ENCODE peak calls at places on chromosomes 5 and 9, in ten cellular contexts. L is SJSA1, G is suprapubic skin, U is HAP-1, I is A673, C is transverse colon, A is NT2/D1, K is Panc1, V is PC-3, S is MM.1S. W is an unnamed sample. For H3K4me1, the result is how much of the 10 kb centered on the place peaks cover.

GRCh38 chr9:129422843-129423700 is 197.8 kb downstream of the C9orf50 start:
- DNase-seq in C (no peak), G (no peak), V (no peak), A (no peak), K (no peak), S (no peak), I (no peak), L (no peak), U (no peak), W (no peak)

GRCh38 chr9:73609381-73609780 is 457.7 kb downstream of the ANXA1 start:
- DNase-seq in K (no peak), I (no peak), V (no peak), S (no peak), A (no peak), U (no peak), G (no peak), C (no peak), L (no peak), W (no peak)

GRCh38 chr5:147949711-147950573 is 43.6 kb upstream of the C5orf46 start:
- DNase-seq in S (peak), C (no peak), V (peak), U (no peak), K (peak), I (peak), L (no peak), A (no peak), G (no peak), W (peak)

GRCh38 chr9:35501941-35502340 is 12.0 kb downstream of the RUSC2 start:
- DNase-seq in S (no peak), V (no peak), A (no peak), U (no peak), G (no peak), C (no peak), L (no peak), K (no peak), I (no peak), W (no peak)

GRCh38 chr9:85487872-85488271 is 253.9 kb downstream of the AGTPBP1 start:
- DNase-seq in C (no peak), V (no peak), I (no peak), U (no peak), K (no peak), G (no peak), S (no peak), A (no peak), L (no peak), W (no peak)

GRCh38 chr9:89446440-89447310 is 51.2 kb downstream of the SEMA4D start:
- DNase-seq in C (no peak), U (no peak), L (no peak), K (no peak), V (no peak), I (no peak), A (no peak), S (no peak), G (no peak), W (no peak)

GRCh38 chr9:77523891-77524290 is 124.2 kb downstream of the GNA14 start:
- DNase-seq in S (no peak), K (no peak), G (no peak), U (no peak), A (no peak), V (peak), I (no peak), L (no peak), C (no peak), W (no peak)

GRCh38 chr9:18688581-18688980 is 214.6 kb downstream of the ADAMTSL1 start:
- DNase-seq in K (no peak), C (no peak), U (no peak), V (no peak), I (no peak), A (no peak), S (no peak), G (no peak), L (no peak), W (no peak)

GRCh38 chr9:93071464-93071863 is 13.0 kb downstream of the SUSD3 start:
- DNase-seq in A (no peak), I (peak), K (no peak), S (no peak), G (no peak), C (no peak), V (peak), L (no peak), U (peak), W (peak)

GRCh38 chr5:55418994-55419991 is 111.5 kb downstream of the MTREX start:
- DNase-seq in K (no peak), U (no peak), S (peak), I (no peak), G (no peak), C (no peak), L (no peak), V (no peak), A (no peak), W (no peak)

GRCh38 chr5:132199116-132199680 is 28.5 kb downstream of the P4HA2 start:
- DNase-seq in C (no peak), I (no peak), U (no peak), K (no peak), G (no peak), A (no peak), V (no peak), S (no peak), L (peak), W (no peak)

GRCh38 chr9:34644766-34645314 is 1.6 kb upstream of the GALT start:
- DNase-seq in L (no peak), A (no peak), K (no peak), V (no peak), C (no peak), G (no peak), U (no peak), I (no peak), S (no peak), W (no peak)

GRCh38 chr5:177312649-177313181 is 1.0 kb upstream of the MXD3 start:
- DNase-seq in A (no peak), K (no peak), S (peak), L (peak), G (no peak), V (peak), C (peak), U (peak), I (peak), W (peak)

GRCh38 chr5:56845277-56845676 is 29.9 kb downstream of the MAP3K1 start:
- DNase-seq in I (no peak), L (no peak), U (no peak), K (no peak), G (no peak), V (no peak), C (no peak), A (no peak), S (no peak), W (no peak)

GRCh38 chr5:14365831-14366435 is 215.7 kb upstream of the OTULINL start:
- DNase-seq in I (no peak), C (no peak), L (no peak), S (no peak), A (no peak), V (peak), G (no peak), K (no peak), U (no peak), W (no peak)

GRCh38 chr5:50799596-50799995 is 133.2 kb downstream of the PARP8 start:
- DNase-seq in U (no peak), S (no peak), L (no peak), K (no peak), G (no peak), V (no peak), C (no peak), I (no peak), A (no peak), W (no peak)

DNA sequence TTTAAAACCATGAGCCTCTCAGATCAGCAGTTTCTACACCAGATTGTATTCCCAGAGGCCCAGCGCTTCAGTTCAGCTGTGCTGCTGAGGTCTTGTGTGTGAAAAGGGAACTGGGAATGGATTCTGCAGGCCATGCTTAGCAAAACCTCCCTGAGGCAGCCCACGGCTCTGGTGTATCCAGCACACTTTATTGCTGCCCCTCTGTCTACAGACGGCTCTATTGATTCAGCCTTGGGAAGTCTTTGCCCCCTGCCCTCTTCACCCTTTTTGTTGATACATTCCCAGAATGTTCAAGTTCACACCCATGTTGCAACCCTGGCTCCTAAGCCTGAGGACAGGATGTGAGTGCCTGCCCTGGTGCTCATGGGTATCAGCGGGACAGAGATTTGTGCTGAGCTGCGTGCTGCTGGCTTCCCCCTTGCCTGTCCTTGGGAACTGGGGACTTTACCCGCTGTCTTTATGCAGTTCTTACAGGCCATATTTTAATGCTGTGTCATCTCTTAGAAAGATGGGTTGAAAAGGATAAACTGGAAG is 37.3 kb downstream of the ARHGAP26 start:
- DNase-seq in L (no peak), G (no peak), U (no peak), C (no peak), K (no peak), A (no peak), I (no peak), S (no peak), V (no peak), W (no peak)
- H3K4me1 ChIP-seq in L (under half), G (under half), U (under half), C (under half), K (half or more), A (under half), I (under half), S (under half), V (under half), W (under half)

DNA sequence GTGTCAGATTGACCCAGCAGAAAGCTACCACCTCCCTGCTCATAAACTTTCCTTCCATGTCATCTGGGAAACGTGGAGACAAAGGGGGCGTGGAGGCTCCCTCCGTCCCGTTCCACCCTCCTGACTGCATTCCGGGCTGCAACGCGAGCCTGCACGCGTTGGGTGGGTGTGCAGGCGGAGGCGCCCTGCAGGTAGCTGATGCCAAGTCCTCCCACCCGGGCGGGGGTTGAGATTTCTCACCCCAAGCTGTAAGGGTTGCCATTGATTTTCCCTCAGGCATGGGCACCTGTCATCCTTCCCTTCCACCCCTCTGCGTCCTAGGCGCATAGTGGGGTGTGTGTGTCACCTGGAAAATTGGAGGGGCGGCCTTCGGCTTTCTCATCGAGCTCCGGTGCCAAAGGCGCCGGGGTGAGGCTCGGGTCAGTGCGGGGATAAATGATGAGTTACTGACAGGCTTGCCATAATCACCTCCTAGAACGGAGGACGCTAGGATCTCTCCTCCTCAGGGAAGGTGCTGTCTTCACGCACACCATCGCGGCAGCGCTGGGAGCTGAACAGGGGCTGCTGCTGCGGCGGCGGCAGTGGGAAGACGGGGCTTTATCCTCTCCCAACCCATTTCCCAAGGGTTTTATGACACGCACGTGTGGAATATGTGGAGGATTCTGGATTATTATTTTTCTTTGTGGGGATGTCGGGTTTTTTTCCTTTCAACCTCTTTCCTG is 934 bp downstream of the PLPPR1 start:
- DNase-seq in K (no peak), U (no peak), V (no peak), L (no peak), S (no peak), I (no peak), G (no peak), A (no peak), C (no peak), W (peak)
- H3K4me3 ChIP-seq in K (no peak), U (no peak), V (no peak), L (no peak), S (peak), I (peak), G (peak), A (peak), C (no peak), W (peak)

GRCh38 chr5:113243349-113243664 is 191.5 kb downstream of the TSSK1B start:
- DNase-seq in V (no peak), U (no peak), I (no peak), C (no peak), G (no peak), S (no peak), A (no peak), K (no peak), L (no peak), W (no peak)

GRCh38 chr5:113242481-113243348 is 192.1 kb downstream of the TSSK1B start:
- DNase-seq in I (no peak), A (no peak), V (peak), C (no peak), G (no peak), K (no peak), S (no peak), U (no peak), L (no peak), W (no peak)

GRCh38 chr5:113246371-113246870 is 188.4 kb downstream of the TSSK1B start:
- DNase-seq in L (no peak), A (no peak), U (no peak), C (no peak), V (no peak), S (no peak), G (no peak), K (no peak), I (no peak), W (no peak)

GRCh38 chr5:113244966-113245365 is 189.8 kb downstream of the TSSK1B start:
- DNase-seq in C (no peak), I (no peak), U (no peak), V (no peak), A (no peak), S (no peak), K (no peak), L (no peak), G (no peak), W (no peak)

DNA sequence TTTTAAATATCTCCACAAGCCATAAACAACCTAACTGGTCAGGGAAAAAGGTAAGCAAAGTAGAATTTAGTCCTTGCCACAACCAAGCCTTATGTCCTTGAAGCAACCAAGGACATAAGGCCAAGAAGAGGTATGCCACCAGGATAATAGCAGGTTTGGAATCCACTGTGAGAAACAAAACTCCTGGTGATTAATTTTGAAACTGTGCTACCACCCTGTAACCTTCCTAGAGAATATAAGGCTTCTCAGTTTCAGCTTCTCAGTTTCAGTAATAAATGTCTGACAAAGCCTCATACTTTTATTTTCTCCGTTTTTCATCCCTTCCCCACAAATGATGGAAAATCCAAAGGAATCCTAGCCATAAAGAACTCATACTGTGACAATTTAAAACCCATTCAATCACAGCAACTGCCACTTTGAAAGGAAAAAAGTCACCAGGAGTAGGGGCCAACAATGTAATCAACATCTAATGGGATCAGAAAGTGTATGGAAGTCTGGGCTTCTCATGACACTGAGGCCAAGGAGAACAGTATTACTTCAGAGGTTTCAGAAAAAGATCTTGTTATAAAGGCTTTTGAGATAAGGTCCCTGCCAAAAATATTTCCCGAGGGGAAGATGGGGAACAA is 189.2 kb downstream of the TSSK1B start:
- DNase-seq in A (no peak), I (no peak), U (no peak), K (no peak), C (no peak), S (peak), V (no peak), G (no peak), L (no peak), W (peak)
- H3K4me1 ChIP-seq in A (under half), I (under half), U (under half), K (under half), C (under half), S (under half), V (under half), G (half or more), L (under half), W (under half)

GRCh38 chr9:99296375-99296951 is 74.4 kb downstream of the SEC61B start:
- DNase-seq in C (no peak), L (no peak), V (no peak), U (no peak), I (peak), S (no peak), K (no peak), G (no peak), A (no peak), W (no peak)
- H3K4me3 ChIP-seq in C (no peak), L (no peak), V (no peak), U (no peak), I (no peak), S (no peak), K (no peak), G (peak), A (no peak), W (no peak)

GRCh38 chr5:92332039-92332438 is 948.9 kb upstream of the ARRDC3 start:
- DNase-seq in U (no peak), G (no peak), V (peak), K (no peak), A (no peak), L (no peak), I (no peak), S (no peak), C (no peak), W (no peak)

DNA sequence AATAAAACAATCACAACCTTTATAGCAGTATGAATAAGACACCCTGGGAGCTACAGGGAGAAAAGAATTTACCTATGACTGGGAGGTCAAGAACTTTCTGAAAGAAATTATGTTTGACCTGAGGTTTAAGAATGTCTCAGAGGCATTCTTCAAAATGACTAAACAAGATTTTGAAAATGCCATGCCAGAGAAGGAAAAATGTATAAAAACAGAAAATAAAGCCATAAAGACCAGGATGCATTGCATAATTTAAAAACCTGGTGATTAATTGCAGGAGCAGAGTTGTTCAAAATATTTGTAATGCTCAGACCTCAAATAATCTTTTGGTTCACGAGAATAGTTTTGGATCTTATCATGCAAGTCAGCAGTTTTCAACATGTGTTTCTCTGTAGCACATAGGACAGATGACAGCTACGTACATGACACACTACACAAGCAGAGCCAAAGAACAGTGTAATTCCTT is 954.7 kb upstream of the ARRDC3 start:
- DNase-seq in K (no peak), S (no peak), L (no peak), I (no peak), U (no peak), G (no peak), C (no peak), A (no peak), V (peak), W (no peak)
- H3K4me1 ChIP-seq in K (under half), S (under half), L (under half), I (under half), U (under half), G (under half), C (under half), A (under half), V (under half), W (under half)

GRCh38 chr5:585962-586628 is 26.0 kb upstream of the CEP72 start:
- DNase-seq in K (no peak), L (peak), V (no peak), S (no peak), C (no peak), G (no peak), A (no peak), I (no peak), U (no peak), W (no peak)
- H3K4me3 ChIP-seq in K (no peak), L (no peak), V (no peak), S (no peak), C (no peak), G (no peak), A (no peak), I (no peak), U (no peak), W (no peak)

DNA sequence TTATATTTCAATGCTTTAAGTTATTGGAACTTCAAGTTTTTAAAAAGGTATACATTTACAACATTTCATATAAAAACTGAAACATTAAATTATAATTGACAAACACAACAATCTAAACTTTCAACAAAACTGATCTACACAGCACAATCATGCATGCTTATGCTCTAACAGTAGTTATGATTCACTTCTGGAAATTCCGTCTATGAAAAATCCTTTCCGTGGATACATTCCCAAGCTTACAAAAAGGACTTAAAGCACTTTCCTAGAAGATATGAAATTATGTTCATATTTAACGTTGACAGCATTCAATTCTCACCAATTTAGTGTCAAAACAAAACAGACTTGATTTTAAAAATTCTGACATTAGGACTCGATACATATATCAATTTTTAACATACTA is 3.7 kb downstream of the HNRNPH1 start:
- DNase-seq in L (no peak), G (no peak), K (no peak), I (no peak), U (no peak), A (no peak), V (no peak), S (no peak), C (no peak), W (no peak)
- H3K4me1 ChIP-seq in L (under half), G (half or more), K (half or more), I (under half), U (under half), A (under half), V (under half), S (under half), C (half or more), W (under half)